ENCODE peak calls at places on chromosomes 7 and 10, in five cellular contexts. W, R, O, L and F are unnamed samples.

GRCh38 chr10:106956216-106956915 is 208.1 kb downstream of the SORCS1 start:
- DNase-seq in W (no peak), R (no peak), O (no peak), L (no peak), F (no peak)

GRCh38 chr7:141039366-141039765 is 24.6 kb upstream of the MRPS33 start:
- DNase-seq in W (no peak), R (no peak), O (no peak), L (no peak), F (no peak)

GRCh38 chr10:78641693-78642092 is 427.1 kb upstream of the ZMIZ1 start:
- DNase-seq in W (no peak), R (no peak), O (no peak), L (no peak), F (no peak)

GRCh38 chr10:123999956-124000615 is 93.3 kb downstream of the CHST15 start:
- DNase-seq in W (no peak), R (no peak), O (no peak), L (no peak), F (no peak)

GRCh38 chr10:130340816-130341215 is 204.6 kb downstream of the GLRX3 start:
- DNase-seq in W (no peak), R (no peak), O (no peak), L (no peak), F (no peak)

GRCh38 chr10:132946806-132947530 is 4.6 kb upstream of the CFAP46 start:
- DNase-seq in W (no peak), R (no peak), O (no peak), L (no peak), F (no peak)

GRCh38 chr7:117869374-117869773 is 3.9 kb downstream of the CTTNBP2 start:
- DNase-seq in W (no peak), R (no peak), O (no peak), L (no peak), F (no peak)

GRCh38 chr10:5467634-5468255 is 31.6 kb downstream of the CALML5 start:
- DNase-seq in W (no peak), R (no peak), O (no peak), L (no peak), F (no peak)

GRCh38 chr10:114925675-114926204 is 12.3 kb upstream of the TRUB1 start:
- DNase-seq in W (no peak), R (no peak), O (peak), L (peak), F (no peak)

GRCh38 chr7:30476401-30477145 is 2.0 kb downstream of the NOD1 start:
- DNase-seq in W (no peak), R (no peak), O (no peak), L (no peak), F (no peak)

GRCh38 chr7:22610871-22611757 is 111.1 kb upstream of the STEAP1B start:
- DNase-seq in W (no peak), R (no peak), O (no peak), L (no peak), F (no peak)

GRCh38 chr10:88763441-88763840 is 3.6 kb downstream of the LIPN start:
- DNase-seq in W (no peak), R (no peak), O (peak), L (no peak), F (no peak)

GRCh38 chr7:79241288-79242055 is 212.0 kb downstream of the MAGI2 start:
- DNase-seq in W (no peak), R (no peak), O (peak), L (no peak), F (no peak)

GRCh38 chr7:88104732-88105131 is 115.1 kb downstream of the SRI start:
- DNase-seq in W (no peak), R (no peak), O (no peak), L (no peak), F (no peak)

GRCh38 chr10:12050528-12050927 is 7.9 kb upstream of the UPF2 start:
- DNase-seq in W (no peak), R (no peak), O (no peak), L (no peak), F (no peak)

GRCh38 chr7:105210721-105211205 is 178.0 kb downstream of the SRPK2 start:
- DNase-seq in W (peak), R (no peak), O (no peak), L (no peak), F (no peak)

GRCh38 chr10:50604049-50604640 is 19.6 kb downstream of the SGMS1 start:
- DNase-seq in W (no peak), R (no peak), O (no peak), L (no peak), F (no peak)

GRCh38 chr10:62250594-62251198 is 17.9 kb downstream of the RTKN2 start:
- DNase-seq in W (no peak), R (no peak), O (peak), L (peak), F (no peak)

GRCh38 chr7:127809285-127809702 is 157.3 kb downstream of the SND1 start:
- DNase-seq in W (no peak), R (no peak), O (peak), L (no peak), F (no peak)

GRCh38 chr7:53022893-53023292 is 12.5 kb upstream of the POM121L12 start:
- DNase-seq in W (no peak), R (no peak), O (no peak), L (no peak), F (no peak)

GRCh38 chr10:8776926-8777625 is 722.6 kb downstream of the GATA3 start:
- DNase-seq in W (no peak), R (no peak), O (peak), L (no peak), F (no peak)

GRCh38 chr10:114544045-114544659 is 113.9 kb downstream of the ABLIM1 start:
- DNase-seq in W (no peak), R (no peak), O (peak), L (peak), F (no peak)

GRCh38 chr10:74863508-74863907 is 37.1 kb downstream of the KAT6B start:
- DNase-seq in W (no peak), R (no peak), O (peak), L (no peak), F (no peak)

GRCh38 chr7:158361326-158361946 is 226.2 kb downstream of the PTPRN2 start:
- DNase-seq in W (no peak), R (no peak), O (no peak), L (no peak), F (no peak)

DNA sequence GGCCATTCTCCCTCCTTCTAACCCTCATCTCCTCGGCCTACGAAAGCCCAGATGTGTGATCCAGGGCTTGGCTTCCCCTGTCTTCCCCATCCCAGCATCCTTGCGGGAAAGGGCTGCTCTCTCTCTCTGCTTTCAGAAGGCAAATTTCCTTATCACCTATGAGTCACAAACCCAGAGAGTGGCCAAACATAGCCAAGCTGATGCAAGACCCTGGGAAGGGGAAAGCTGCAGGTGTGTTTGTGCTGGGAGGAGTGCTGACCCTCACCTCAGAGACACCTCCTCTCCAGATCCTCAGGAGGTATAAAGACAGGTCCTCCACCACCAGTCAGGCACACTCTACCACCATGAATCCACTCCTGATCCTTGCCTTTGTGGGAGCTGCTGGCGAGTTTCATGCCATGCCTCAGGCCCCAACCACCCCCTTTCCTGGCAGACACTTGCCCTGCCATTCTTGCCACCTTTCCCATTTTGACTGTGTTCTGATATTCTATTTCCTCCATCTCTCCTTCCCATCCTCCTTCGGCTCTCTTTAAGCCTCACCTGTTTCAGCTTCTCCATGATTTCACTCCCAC is 10.6 kb upstream of the PRSS2 start:
- DNase-seq in W (no peak), R (no peak), O (no peak), L (peak), F (peak)
- TF ChIP-seq CTCF in W (no peak), R (no peak), O (no peak), L (no peak), F (no peak)

GRCh38 chr7:77416621-77417371 is 647 bp upstream of the GSAP start:
- DNase-seq in W (no peak), R (no peak), O (no peak), L (no peak), F (no peak)
- TF ChIP-seq CTCF in W (no peak), R (no peak), O (no peak), L (no peak), F (no peak)

GRCh38 chr7:129212596-129212995 is 12.2 kb upstream of the AHCYL2 start:
- DNase-seq in W (no peak), R (no peak), O (no peak), L (no peak), F (no peak)

GRCh38 chr7:129210256-129210988 is 14.4 kb upstream of the AHCYL2 start:
- DNase-seq in W (peak), R (peak), O (peak), L (peak), F (peak)

GRCh38 chr7:129210989-129211312 is 13.9 kb upstream of the AHCYL2 start:
- DNase-seq in W (no peak), R (no peak), O (no peak), L (no peak), F (no peak)

GRCh38 chr7:129212126-129212525 is 12.7 kb upstream of the AHCYL2 start:
- DNase-seq in W (no peak), R (no peak), O (no peak), L (no peak), F (no peak)

GRCh38 chr7:129213828-129214227 is 11.0 kb upstream of the AHCYL2 start:
- DNase-seq in W (no peak), R (no peak), O (peak), L (peak), F (no peak)
- TF ChIP-seq CTCF in W (no peak), R (no peak), O (no peak), L (no peak), F (no peak)

GRCh38 chr7:156892821-156893706 is at the start of gene LMBR1:
- DNase-seq in W (peak), R (peak), O (peak), L (peak), F (peak)
- TF ChIP-seq CTCF in W (peak), R (peak), O (peak), L (peak), F (peak)

DNA sequence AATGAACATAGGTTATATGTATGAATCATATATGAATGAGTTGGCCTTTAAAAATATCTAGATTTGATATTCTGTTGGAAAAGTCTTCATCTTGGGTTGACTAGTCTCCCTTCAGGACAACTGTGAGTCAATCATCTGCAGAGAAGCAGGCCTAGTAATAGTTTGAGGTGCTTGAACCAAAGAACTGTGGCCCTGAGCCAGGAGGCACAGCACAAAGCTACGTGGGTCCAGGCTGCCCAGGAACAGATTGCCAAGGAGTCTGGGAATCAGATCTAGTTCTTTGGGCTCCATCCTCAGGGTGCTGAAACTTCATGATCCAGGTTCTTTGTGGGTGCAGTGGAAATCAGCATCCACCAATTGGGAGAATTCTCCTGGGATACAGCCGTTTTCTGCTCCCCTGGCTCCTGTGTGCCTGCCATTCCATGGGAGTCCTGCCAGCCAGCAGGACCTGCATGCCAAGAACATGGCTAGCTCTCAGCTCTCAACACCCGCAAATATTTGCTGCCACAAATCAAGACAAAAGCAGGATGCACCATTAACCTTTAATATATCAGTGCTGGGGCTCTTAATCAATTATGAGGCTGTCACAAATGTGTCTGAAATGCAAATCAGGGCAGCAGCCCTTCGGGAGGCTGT is 709.0 kb downstream of the GRID1 start:
- DNase-seq in W (no peak), R (no peak), O (no peak), L (no peak), F (no peak)
- TF ChIP-seq CTCF in W (no peak), R (no peak), O (no peak), L (no peak), F (no peak)

DNA sequence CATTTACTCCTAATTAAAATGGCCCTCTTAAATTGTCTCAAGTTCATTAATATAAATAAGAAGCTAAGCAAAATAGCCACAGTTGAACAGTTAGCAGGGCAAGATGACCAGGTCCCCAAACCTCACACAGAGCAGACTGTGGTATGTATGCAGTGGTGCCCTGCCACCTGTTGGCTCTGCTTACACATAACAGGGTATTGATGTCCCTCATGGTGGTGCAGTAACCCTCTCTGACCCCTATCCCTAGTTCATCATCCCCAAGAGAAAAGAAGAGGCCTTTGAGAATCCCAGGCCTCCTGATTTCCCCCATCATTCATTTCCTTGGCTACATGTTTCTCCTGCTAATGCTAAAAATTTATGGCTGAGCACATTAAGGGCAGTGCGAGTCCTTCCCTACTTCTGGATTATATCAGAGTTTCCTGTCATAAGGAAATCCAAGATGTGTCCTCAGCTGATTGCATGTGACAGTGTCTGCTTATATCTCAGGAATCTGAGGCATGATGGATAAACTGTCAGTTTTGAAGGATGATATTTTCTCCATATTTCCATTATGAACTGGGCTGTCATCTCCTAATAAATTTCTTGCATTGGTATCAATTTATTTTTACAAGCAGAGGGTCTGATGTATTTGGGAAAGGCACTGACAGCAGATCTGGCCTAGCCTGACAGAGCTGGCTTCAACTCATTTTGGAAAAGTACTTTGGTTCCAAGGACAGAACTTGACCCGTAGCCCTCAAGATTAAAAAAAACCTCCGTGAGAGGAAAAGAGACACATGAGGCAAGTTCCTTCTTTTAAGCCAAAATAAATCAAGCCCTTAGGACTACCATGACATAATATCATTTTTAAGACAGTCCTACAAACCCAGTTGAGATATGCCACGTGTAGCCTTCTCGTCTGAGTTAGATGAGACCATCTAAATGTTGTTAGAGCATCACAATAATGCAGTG is 880.6 kb downstream of the LRMDA start:
- DNase-seq in W (no peak), R (no peak), O (peak), L (no peak), F (no peak)
- TF ChIP-seq CTCF in W (peak), R (no peak), O (peak), L (no peak), F (peak)

DNA sequence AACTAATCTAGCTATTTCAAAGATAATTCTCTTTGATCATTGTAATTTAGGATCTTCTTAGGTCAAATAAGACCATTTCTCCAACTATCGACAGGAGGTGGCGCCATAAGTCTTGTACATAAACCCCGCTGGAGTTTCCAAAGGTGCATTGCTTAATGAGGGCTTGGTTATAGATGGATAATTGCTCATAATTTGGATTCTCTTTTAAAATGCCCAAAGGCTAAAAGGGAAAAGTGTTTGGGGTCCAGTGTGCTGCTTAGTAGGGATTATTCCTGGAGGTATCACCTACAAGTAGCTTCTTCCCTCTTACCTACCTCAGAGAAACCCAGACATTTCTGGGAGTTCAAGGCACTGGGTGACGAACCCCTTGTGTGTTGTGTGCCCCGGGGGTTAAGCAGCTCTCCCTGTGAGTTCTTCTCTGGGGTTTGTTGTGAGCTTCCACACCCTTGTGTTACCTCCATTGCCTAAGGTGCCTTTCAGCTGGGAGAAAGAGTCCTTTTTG is 75.2 kb downstream of the PAXIP1 start:
- DNase-seq in W (peak), R (peak), O (peak), L (peak), F (no peak)
- TF ChIP-seq CTCF in W (peak), R (peak), O (peak), L (peak), F (peak)